ENCODE peak calls at places on chromosome 3, in six cellular contexts. One of them, this sample, is unnamed.

GRCh38 chr3:61117045-61117898 is 134.0 kb downstream of the FHIT start:
- DNase-seq in AG04450: no peak
- DNase-seq in nephron progenitor cell: no peak
- DNase-seq in astrocyte of the spinal cord: no peak
- DNase-seq in cardiac fibroblast: no peak
- DNase-seq in GM12878: no peak
- DNase-seq in this sample: no peak

GRCh38 chr3:70247955-70248354 is 64.5 kb downstream of the MDFIC2 start:
- DNase-seq in AG04450: no peak
- DNase-seq in nephron progenitor cell: no peak
- DNase-seq in astrocyte of the spinal cord: peak
- DNase-seq in cardiac fibroblast: no peak
- DNase-seq in GM12878: no peak
- DNase-seq in this sample: no peak

GRCh38 chr3:182490601-182491485 is 302.5 kb upstream of the ATP11B start:
- DNase-seq in AG04450: no peak
- DNase-seq in nephron progenitor cell: no peak
- DNase-seq in astrocyte of the spinal cord: peak
- DNase-seq in cardiac fibroblast: peak
- DNase-seq in GM12878: no peak
- DNase-seq in this sample: no peak

GRCh38 chr3:149634072-149634471 is 23.8 kb downstream of the WWTR1 start:
- DNase-seq in AG04450: no peak
- DNase-seq in nephron progenitor cell: no peak
- DNase-seq in astrocyte of the spinal cord: no peak
- DNase-seq in cardiac fibroblast: no peak
- DNase-seq in GM12878: no peak
- DNase-seq in this sample: no peak

GRCh38 chr3:116445291-116445841 is at the start of gene LSAMP:
- DNase-seq in AG04450: no peak
- DNase-seq in nephron progenitor cell: peak
- DNase-seq in astrocyte of the spinal cord: peak
- DNase-seq in cardiac fibroblast: peak
- DNase-seq in GM12878: no peak
- DNase-seq in this sample: no peak

GRCh38 chr3:196537319-196537984 is 22.3 kb upstream of the SMCO1 start:
- DNase-seq in AG04450: no peak
- DNase-seq in nephron progenitor cell: peak
- DNase-seq in astrocyte of the spinal cord: no peak
- DNase-seq in cardiac fibroblast: peak
- DNase-seq in GM12878: no peak
- DNase-seq in this sample: peak

GRCh38 chr3:127848131-127849129 is 26.1 kb upstream of the MGLL start:
- DNase-seq in AG04450: no peak
- DNase-seq in nephron progenitor cell: no peak
- DNase-seq in astrocyte of the spinal cord: peak
- DNase-seq in cardiac fibroblast: peak
- DNase-seq in GM12878: no peak
- DNase-seq in this sample: no peak

GRCh38 chr3:100941046-100941445 is 52.2 kb downstream of the ABI3BP start:
- DNase-seq in AG04450: no peak
- DNase-seq in nephron progenitor cell: no peak
- DNase-seq in astrocyte of the spinal cord: no peak
- DNase-seq in cardiac fibroblast: no peak
- DNase-seq in GM12878: no peak
- DNase-seq in this sample: no peak

GRCh38 chr3:172524611-172525010 is 1.4 kb upstream of the TNFSF10 start:
- DNase-seq in AG04450: no peak
- DNase-seq in nephron progenitor cell: no peak
- DNase-seq in astrocyte of the spinal cord: peak
- DNase-seq in cardiac fibroblast: no peak
- DNase-seq in GM12878: no peak
- DNase-seq in this sample: no peak

GRCh38 chr3:183298708-183299153 is 45.7 kb downstream of the B3GNT5 start:
- DNase-seq in AG04450: peak
- DNase-seq in nephron progenitor cell: peak
- DNase-seq in astrocyte of the spinal cord: peak
- DNase-seq in cardiac fibroblast: peak
- DNase-seq in GM12878: no peak
- DNase-seq in this sample: no peak

GRCh38 chr3:62558549-62559112 is 185.3 kb upstream of the FEZF2 start:
- DNase-seq in AG04450: no peak
- DNase-seq in nephron progenitor cell: peak
- DNase-seq in astrocyte of the spinal cord: no peak
- DNase-seq in cardiac fibroblast: peak
- DNase-seq in GM12878: no peak
- DNase-seq in this sample: no peak

GRCh38 chr3:38479431-38480092 is 16.6 kb upstream of the EXOG start:
- DNase-seq in AG04450: peak
- DNase-seq in nephron progenitor cell: peak
- DNase-seq in astrocyte of the spinal cord: peak
- DNase-seq in cardiac fibroblast: peak
- DNase-seq in GM12878: no peak
- DNase-seq in this sample: no peak

GRCh38 chr3:45034612-45035252 is 8.6 kb downstream of the CLEC3B start:
- DNase-seq in AG04450: no peak
- DNase-seq in nephron progenitor cell: no peak
- DNase-seq in astrocyte of the spinal cord: no peak
- DNase-seq in cardiac fibroblast: no peak
- DNase-seq in GM12878: no peak
- DNase-seq in this sample: no peak

GRCh38 chr3:15055019-15055557 is 10.0 kb downstream of the MRPS25 start:
- DNase-seq in AG04450: no peak
- DNase-seq in nephron progenitor cell: no peak
- DNase-seq in astrocyte of the spinal cord: peak
- DNase-seq in cardiac fibroblast: no peak
- DNase-seq in GM12878: peak
- DNase-seq in this sample: peak

GRCh38 chr3:129892486-129892856 is 1.0 kb downstream of the TMCC1 start:
- DNase-seq in AG04450: no peak
- DNase-seq in nephron progenitor cell: no peak
- DNase-seq in astrocyte of the spinal cord: no peak
- DNase-seq in cardiac fibroblast: no peak
- DNase-seq in GM12878: no peak
- DNase-seq in this sample: no peak

GRCh38 chr3:40779039-40779438 is 254.3 kb downstream of the ZNF621 start:
- DNase-seq in AG04450: no peak
- DNase-seq in nephron progenitor cell: no peak
- DNase-seq in astrocyte of the spinal cord: no peak
- DNase-seq in cardiac fibroblast: no peak
- DNase-seq in GM12878: no peak
- DNase-seq in this sample: no peak

GRCh38 chr3:129315386-129315991 is 36.8 kb downstream of the HMCES start:
- DNase-seq in AG04450: no peak
- DNase-seq in nephron progenitor cell: peak
- DNase-seq in astrocyte of the spinal cord: peak
- DNase-seq in cardiac fibroblast: peak
- DNase-seq in GM12878: no peak
- DNase-seq in this sample: peak

GRCh38 chr3:114494498-114494897 is 200.7 kb downstream of the TIGIT start:
- DNase-seq in AG04450: no peak
- DNase-seq in nephron progenitor cell: no peak
- DNase-seq in astrocyte of the spinal cord: no peak
- DNase-seq in cardiac fibroblast: no peak
- DNase-seq in GM12878: no peak
- DNase-seq in this sample: no peak

GRCh38 chr3:141250342-141250741 is 18.7 kb downstream of the PXYLP1 start:
- DNase-seq in AG04450: no peak
- DNase-seq in nephron progenitor cell: no peak
- DNase-seq in astrocyte of the spinal cord: no peak
- DNase-seq in cardiac fibroblast: no peak
- DNase-seq in GM12878: no peak
- DNase-seq in this sample: no peak

GRCh38 chr3:44678480-44679116 is 30.1 kb downstream of the ZNF35 start:
- DNase-seq in AG04450: no peak
- DNase-seq in nephron progenitor cell: no peak
- DNase-seq in astrocyte of the spinal cord: no peak
- DNase-seq in cardiac fibroblast: no peak
- DNase-seq in GM12878: no peak
- DNase-seq in this sample: no peak

GRCh38 chr3:155362808-155363689 is 69.6 kb upstream of the STRIT1 start:
- DNase-seq in AG04450: no peak
- DNase-seq in nephron progenitor cell: no peak
- DNase-seq in astrocyte of the spinal cord: peak
- DNase-seq in cardiac fibroblast: no peak
- DNase-seq in GM12878: no peak
- DNase-seq in this sample: no peak

GRCh38 chr3:191236635-191237034 is 37.6 kb downstream of the OSTN start:
- DNase-seq in AG04450: peak
- DNase-seq in nephron progenitor cell: no peak
- DNase-seq in astrocyte of the spinal cord: peak
- DNase-seq in cardiac fibroblast: peak
- DNase-seq in GM12878: no peak
- DNase-seq in this sample: no peak

GRCh38 chr3:37290551-37290950 is 116.2 kb upstream of the LRRFIP2 start:
- DNase-seq in AG04450: peak
- DNase-seq in nephron progenitor cell: no peak
- DNase-seq in astrocyte of the spinal cord: peak
- DNase-seq in cardiac fibroblast: peak
- DNase-seq in GM12878: no peak
- DNase-seq in this sample: no peak

GRCh38 chr3:187802203-187802927 is 57.1 kb upstream of the BCL6 start:
- DNase-seq in AG04450: no peak
- DNase-seq in nephron progenitor cell: no peak
- DNase-seq in astrocyte of the spinal cord: no peak
- DNase-seq in cardiac fibroblast: no peak
- DNase-seq in GM12878: no peak
- DNase-seq in this sample: no peak

GRCh38 chr3:190053919-190054672 is 66.6 kb downstream of the P3H2 start:
- DNase-seq in AG04450: no peak
- DNase-seq in nephron progenitor cell: no peak
- DNase-seq in astrocyte of the spinal cord: peak
- DNase-seq in cardiac fibroblast: peak
- DNase-seq in GM12878: no peak
- DNase-seq in this sample: no peak
- TF ChIP-seq CTCF in AG04450: no peak
- TF ChIP-seq CTCF in nephron progenitor cell: no peak
- TF ChIP-seq CTCF in astrocyte of the spinal cord: no peak
- TF ChIP-seq CTCF in cardiac fibroblast: peak
- TF ChIP-seq CTCF in GM12878: no peak
- TF ChIP-seq CTCF in this sample: no peak

DNA sequence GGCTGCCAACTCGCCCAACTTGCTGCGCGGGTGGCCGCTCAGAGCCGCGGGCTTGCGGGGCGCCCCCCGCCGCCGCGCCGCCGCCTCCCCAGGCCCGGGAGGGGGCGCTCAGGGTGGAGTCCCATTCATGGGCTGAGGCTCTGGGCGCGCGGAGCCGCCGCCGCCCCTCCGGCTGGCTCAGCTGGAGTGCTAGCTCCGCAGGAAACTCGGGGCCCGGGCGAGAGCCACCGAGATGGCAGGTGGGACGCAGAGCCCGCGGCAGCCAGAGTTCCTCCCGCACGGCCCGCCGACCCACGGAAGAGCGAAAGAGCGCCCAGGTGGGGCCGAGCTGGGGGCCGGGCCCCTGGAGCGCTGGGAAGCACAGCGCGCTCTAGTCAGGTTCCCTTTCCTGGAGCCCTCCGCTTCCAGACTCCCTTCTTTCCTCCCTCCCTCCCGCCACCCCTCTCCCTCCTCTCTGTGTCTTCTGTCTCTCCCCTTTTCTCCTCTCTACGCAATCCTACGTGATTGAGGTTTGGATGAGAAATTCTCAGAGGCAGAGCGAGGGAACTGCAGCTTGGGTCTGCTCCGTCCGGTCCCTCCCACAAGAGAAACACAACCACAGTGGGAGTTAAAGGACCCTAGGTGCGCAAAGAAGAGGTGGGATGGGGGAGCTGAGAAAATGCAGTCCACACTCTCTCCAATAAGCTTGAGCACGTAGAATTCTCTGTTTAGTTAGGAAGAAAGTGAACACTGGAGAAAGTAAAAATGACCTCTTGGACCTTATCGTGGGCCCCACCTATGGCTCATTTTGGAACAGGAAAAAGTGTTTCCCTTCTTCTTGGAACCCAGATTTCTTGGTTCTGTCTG is 317.3 kb downstream of the FGF12 start:
- DNase-seq in AG04450: no peak
- DNase-seq in nephron progenitor cell: peak
- DNase-seq in astrocyte of the spinal cord: peak
- DNase-seq in cardiac fibroblast: peak
- DNase-seq in GM12878: no peak
- DNase-seq in this sample: no peak
- TF ChIP-seq CTCF in AG04450: no peak
- TF ChIP-seq CTCF in nephron progenitor cell: no peak
- TF ChIP-seq CTCF in astrocyte of the spinal cord: no peak
- TF ChIP-seq CTCF in cardiac fibroblast: no peak
- TF ChIP-seq CTCF in GM12878: no peak
- TF ChIP-seq CTCF in this sample: no peak

GRCh38 chr3:153903430-153903829 is 217.8 kb upstream of the ARHGEF26 start:
- DNase-seq in AG04450: no peak
- DNase-seq in nephron progenitor cell: no peak
- DNase-seq in astrocyte of the spinal cord: no peak
- DNase-seq in cardiac fibroblast: no peak
- DNase-seq in GM12878: no peak
- DNase-seq in this sample: no peak
- TF ChIP-seq CTCF in AG04450: no peak
- TF ChIP-seq CTCF in nephron progenitor cell: no peak
- TF ChIP-seq CTCF in astrocyte of the spinal cord: no peak
- TF ChIP-seq CTCF in cardiac fibroblast: no peak
- TF ChIP-seq CTCF in GM12878: no peak
- TF ChIP-seq CTCF in this sample: no peak

DNA sequence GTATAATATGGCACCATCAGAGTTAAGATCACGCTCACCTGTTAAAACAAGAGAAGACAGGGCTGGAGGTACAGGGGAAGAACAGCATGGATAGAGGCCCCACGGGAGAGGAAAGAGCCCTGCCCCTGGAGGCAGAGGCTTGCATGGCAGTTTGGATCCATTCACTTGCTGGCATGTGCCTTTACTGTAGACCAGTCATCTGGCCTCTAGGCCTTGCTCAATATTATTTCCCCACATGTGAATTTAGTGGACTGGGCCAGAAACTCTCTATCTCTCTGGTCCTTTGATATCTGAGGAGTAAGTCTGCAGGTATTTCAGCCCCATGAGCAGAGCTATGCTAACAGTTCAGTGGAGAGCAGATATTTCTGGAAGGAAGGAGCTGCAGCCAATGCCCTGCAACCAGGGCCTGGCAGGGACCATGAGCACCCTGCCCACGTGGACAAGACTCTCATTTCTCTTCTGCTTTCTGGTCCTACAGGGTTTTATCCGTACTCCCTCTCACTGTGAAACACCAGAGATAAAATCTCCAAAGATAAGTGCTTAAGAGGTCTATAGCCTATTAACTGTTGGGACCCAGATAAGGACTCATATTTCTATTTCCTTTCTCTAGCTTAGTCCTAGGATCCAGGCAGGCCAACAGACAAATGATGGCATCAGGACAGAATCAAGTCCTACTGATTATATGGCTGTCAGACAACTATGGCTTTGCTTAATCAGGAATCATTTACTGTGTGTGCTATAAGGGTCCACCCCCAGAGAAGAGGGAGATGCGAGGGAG is 65.0 kb downstream of the CLDN11 start:
- DNase-seq in AG04450: no peak
- DNase-seq in nephron progenitor cell: no peak
- DNase-seq in astrocyte of the spinal cord: no peak
- DNase-seq in cardiac fibroblast: no peak
- DNase-seq in GM12878: no peak
- DNase-seq in this sample: no peak
- TF ChIP-seq CTCF in AG04450: peak
- TF ChIP-seq CTCF in nephron progenitor cell: no peak
- TF ChIP-seq CTCF in astrocyte of the spinal cord: peak
- TF ChIP-seq CTCF in cardiac fibroblast: peak
- TF ChIP-seq CTCF in GM12878: peak
- TF ChIP-seq CTCF in this sample: no peak

GRCh38 chr3:33146791-33147445 is 33.1 kb downstream of the CRTAP start:
- DNase-seq in AG04450: no peak
- DNase-seq in nephron progenitor cell: no peak
- DNase-seq in astrocyte of the spinal cord: peak
- DNase-seq in cardiac fibroblast: peak
- DNase-seq in GM12878: no peak
- DNase-seq in this sample: no peak
- TF ChIP-seq CTCF in AG04450: peak
- TF ChIP-seq CTCF in nephron progenitor cell: no peak
- TF ChIP-seq CTCF in astrocyte of the spinal cord: no peak
- TF ChIP-seq CTCF in cardiac fibroblast: no peak
- TF ChIP-seq CTCF in GM12878: no peak
- TF ChIP-seq CTCF in this sample: no peak